ENCODE peak calls at places on chromosomes 16 and 17, in five cellular contexts. L, K, C, F and Q are unnamed samples.

GRCh38 chr17:79897243-79898063 is 58.2 kb upstream of the CBX4 start:
- DNase-seq in L (no peak), K (peak; percentile 3), C (no peak), F (peak; percentile 51), Q (no peak)

GRCh38 chr16:82034981-82035612 is at the start of gene HSD17B2:
- DNase-seq in L (no peak), K (no peak), C (no peak), F (peak; percentile 92), Q (peak; percentile 24)

GRCh38 chr16:19997734-19998133 is 76.0 kb downstream of the GPR139 start:
- DNase-seq in L (no peak), K (no peak), C (no peak), F (no peak), Q (no peak)

GRCh38 chr17:9628509-9628908 is 16.8 kb upstream of the USP43 start:
- DNase-seq in L (no peak), K (no peak), C (no peak), F (no peak), Q (peak; percentile 61)

GRCh38 chr17:65601881-65602280 is 40.4 kb upstream of the AXIN2 start:
- DNase-seq in L (no peak), K (no peak), C (no peak), F (no peak), Q (no peak)

GRCh38 chr16:49473131-49473530 is 99.5 kb downstream of the C16orf78 start:
- DNase-seq in L (no peak), K (no peak), C (no peak), F (no peak), Q (no peak)

GRCh38 chr17:58630883-58631522 is 60.8 kb downstream of the TEX14 start:
- DNase-seq in L (no peak), K (peak; percentile 32), C (peak; percentile 37), F (no peak), Q (no peak)

GRCh38 chr16:50676684-50677225 is 4.4 kb downstream of the SNX20 start:
- DNase-seq in L (no peak), K (no peak), C (no peak), F (no peak), Q (no peak)

GRCh38 chr16:86634290-86634689 is 55.9 kb downstream of the FOXL1 start:
- DNase-seq in L (no peak), K (no peak), C (peak; percentile 41), F (no peak), Q (peak; percentile 27)

GRCh38 chr16:69481901-69482341 is 57.5 kb downstream of the CYB5B start:
- DNase-seq in L (no peak), K (no peak), C (peak; percentile 37), F (no peak), Q (no peak)

GRCh38 chr16:57741660-57742191 is 6.2 kb downstream of the KATNB1 start:
- DNase-seq in L (no peak), K (no peak), C (no peak), F (no peak), Q (no peak)

GRCh38 chr16:2071454-2072263 is 23.9 kb downstream of the TSC2 start:
- DNase-seq in L (no peak), K (no peak), C (no peak), F (no peak), Q (no peak)

GRCh38 chr17:74201250-74201649 is 2.2 kb upstream of the RPL38 start:
- DNase-seq in L (no peak), K (no peak), C (no peak), F (no peak), Q (no peak)

GRCh38 chr16:21568502-21569189 is 30.7 kb upstream of the METTL9 start:
- DNase-seq in L (no peak), K (no peak), C (no peak), F (no peak), Q (no peak)

GRCh38 chr17:13864551-13864950 is 204.8 kb upstream of the COX10 start:
- DNase-seq in L (no peak), K (no peak), C (no peak), F (no peak), Q (no peak)

GRCh38 chr17:43665387-43666101 is 3.8 kb upstream of the MEOX1 start:
- DNase-seq in L (no peak), K (no peak), C (no peak), F (peak; percentile 60), Q (no peak)

DNA sequence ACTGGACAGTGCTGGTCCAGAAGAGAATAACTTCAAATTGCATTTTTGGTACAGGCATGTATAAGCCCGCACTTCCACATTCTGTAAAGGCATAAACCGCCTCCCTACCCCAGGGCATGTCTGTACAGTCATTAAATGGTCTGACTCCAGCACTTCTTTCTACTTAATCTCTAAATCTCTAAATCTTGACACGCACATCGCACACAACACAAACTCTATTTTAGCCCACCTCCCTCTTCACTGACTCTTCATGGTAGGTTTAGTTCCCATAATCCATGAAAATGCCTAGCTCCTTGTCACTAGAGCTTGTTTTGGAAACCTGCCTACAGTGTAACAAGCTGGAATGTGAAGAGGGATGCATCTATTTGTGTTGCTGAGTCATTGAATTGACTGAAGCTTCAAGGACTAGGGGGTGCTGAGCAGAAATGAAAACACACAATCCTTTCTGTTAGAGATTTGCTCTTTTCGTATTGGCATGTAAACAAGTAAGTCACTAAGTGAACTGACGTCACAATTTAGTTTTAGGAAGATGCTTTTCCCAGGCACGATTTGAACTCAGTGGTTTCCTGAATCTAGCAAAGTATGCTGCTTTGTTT is 1.6 kb upstream of the DUSP14 start:
- DNase-seq in L (no peak), K (no peak), C (peak; percentile 42), F (peak; percentile 98), Q (peak; percentile 98)
- TF ChIP-seq ESRRA in L (no peak), K (no peak), C (no peak), F (no peak), Q (no peak)

DNA sequence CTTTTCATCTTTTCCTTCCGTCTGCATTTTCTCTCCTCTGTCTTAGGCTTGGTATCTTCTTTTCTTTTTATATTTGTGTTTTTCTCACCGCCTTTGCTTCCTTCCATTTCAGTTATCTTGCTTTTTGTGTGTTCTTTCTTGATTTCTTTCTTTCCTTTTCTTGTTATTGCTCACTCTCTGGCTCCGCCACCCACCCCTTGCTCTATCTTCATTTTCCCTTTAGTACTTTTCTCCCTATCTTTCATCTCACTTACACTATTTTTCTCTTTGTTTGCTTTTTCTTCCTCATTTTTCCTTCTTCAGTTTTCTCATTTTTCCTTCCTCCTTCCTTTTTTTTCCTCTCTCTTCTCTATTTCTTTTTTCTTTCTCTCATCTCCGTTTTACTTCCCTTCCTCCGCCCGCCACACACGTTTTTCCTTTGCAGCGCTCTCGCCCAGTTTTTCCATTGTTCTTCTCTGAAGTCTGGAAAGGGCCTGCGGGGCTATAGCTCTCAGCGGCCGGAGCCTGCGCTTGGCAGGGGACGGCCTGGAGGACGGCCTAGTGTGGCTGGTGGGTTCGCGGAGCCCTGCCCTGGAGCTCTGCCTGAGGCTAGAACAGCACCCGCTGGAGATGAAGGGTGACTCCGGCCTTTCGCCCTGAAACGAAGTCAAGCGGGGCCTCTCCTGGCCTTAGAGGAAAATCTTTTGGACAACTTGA is 5.2 kb upstream of the HOXB13 start:
- DNase-seq in L (no peak), K (no peak), C (no peak), F (no peak), Q (no peak)
- TF ChIP-seq ESRRA in L (no peak), K (no peak), C (no peak), F (no peak), Q (no peak)

DNA sequence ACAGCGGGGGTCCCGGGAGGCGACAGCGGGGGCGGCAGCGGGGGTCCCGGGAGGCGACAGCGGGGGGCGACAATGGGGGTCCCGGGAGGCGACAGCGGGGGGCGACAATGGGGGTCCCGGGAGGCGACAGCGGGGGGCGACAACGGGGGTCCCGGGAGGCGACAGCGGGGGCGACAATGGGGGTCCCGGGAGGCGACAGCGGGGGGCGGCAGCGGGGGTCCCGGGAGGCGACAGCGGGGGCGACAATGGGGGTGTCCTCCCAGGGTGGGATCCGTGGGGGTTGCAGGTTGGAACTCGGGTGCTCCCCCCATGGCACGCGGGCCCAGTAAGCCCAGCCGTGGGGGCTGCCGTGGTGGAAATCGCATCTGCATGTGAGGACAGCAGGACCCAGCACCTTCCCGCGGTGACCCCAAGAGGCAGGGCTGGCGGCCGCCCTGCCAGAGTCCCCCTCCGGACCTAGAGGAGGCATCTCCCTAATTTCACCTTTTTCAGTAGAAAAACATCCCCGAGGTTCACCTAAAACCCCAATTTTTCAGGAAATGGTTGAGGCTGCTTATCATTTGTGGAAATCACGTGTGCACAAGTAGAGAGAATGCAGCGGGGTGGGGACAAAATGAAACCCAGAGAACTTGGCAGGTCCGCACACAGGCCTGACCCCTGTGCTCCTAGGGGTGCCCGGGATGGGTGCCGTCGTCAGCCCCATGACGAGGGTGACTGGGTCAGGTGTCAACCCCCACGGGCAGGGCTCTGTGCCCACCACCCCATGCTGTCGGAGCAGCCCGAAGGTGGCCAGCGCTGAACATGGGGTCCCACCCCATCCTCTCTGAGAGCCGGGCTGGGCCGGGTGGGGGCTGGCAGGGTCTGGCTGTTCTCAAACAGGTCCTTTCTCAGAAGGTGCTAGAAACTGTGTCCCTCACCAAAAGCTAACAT is 10.5 kb upstream of the METRNL start:
- DNase-seq in L (no peak), K (no peak), C (no peak), F (no peak), Q (no peak)
- TF ChIP-seq ESRRA in L (no peak), K (no peak), C (no peak), F (no peak), Q (no peak)

GRCh38 chr16:52555572-52555971 is 8.6 kb upstream of the TOX3 start:
- DNase-seq in L (no peak), K (no peak), C (no peak), F (no peak), Q (no peak)
- TF ChIP-seq ESRRA in L (no peak), K (no peak), C (no peak), F (no peak), Q (no peak)

DNA sequence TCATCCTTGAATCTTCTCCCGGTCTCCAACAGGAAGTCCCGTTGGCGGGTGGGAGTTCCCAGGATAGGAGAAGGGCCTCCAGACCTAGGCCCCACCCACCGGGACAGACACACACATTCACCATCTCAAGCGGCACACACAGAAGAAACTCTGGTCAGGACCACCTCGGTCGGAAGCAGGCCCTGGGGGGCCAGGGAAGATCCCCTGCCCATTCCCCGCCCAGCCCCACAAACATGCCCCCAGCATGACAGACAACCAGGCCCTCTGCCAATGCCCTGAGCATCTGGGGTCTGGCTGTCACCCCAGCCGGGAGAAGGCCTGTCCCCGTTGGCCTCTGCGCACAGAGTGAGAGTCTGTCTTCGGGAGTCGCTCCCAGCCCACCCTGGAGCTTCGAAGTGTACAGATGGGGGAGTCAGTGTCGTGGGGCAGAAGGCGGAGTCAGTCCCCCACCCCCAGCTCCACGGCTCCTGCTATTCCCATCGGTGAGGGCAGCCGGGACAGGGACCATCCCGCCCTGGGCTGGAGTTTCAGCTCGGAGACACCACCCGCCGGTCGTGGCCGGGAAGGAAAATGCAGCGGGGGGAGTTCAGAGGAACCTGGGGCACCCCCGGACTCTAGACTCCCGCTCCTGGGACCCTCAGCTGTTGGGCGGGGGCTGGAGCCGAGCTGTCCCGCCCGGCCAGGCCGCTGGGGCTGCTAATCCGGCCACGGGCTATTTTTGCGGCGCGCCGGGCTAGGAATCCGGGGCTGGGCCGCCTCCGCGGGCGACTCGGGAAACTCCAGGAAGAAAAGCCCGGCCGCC is 690 bp downstream of the RHBDF1 start:
- DNase-seq in L (no peak), K (peak; percentile 78), C (peak; percentile 66), F (peak; percentile 41), Q (peak; percentile 81)
- TF ChIP-seq ESRRA in L (no peak), K (no peak), C (no peak), F (no peak), Q (no peak)

GRCh38 chr16:65570261-65570660 is 448.4 kb upstream of the CDH11 start:
- DNase-seq in L (no peak), K (no peak), C (no peak), F (no peak), Q (no peak)

GRCh38 chr16:65576631-65577030 is 454.8 kb upstream of the CDH11 start:
- DNase-seq in L (no peak), K (peak; percentile 77), C (no peak), F (no peak), Q (no peak)

GRCh38 chr16:65576139-65576538 is 454.3 kb upstream of the CDH11 start:
- DNase-seq in L (no peak), K (no peak), C (no peak), F (no peak), Q (no peak)

GRCh38 chr16:65574311-65574966 is 452.6 kb upstream of the CDH11 start:
- DNase-seq in L (no peak), K (no peak), C (no peak), F (no peak), Q (no peak)

GRCh38 chr16:65572156-65572555 is 450.3 kb upstream of the CDH11 start:
- DNase-seq in L (no peak), K (no peak), C (no peak), F (no peak), Q (no peak)
- TF ChIP-seq ESRRA in L (no peak), K (no peak), C (no peak), F (no peak), Q (no peak)